ENCODE peak calls at places on chromosomes 11 and 22, in nine cellular contexts. One of them, this sample, is unnamed.

GRCh38 chr11:1889941-1890855 is 1.5 kb downstream of the PRR33 start:
- DNase-seq in GM20000: peak
- DNase-seq in heart left ventricle: no peak
- DNase-seq in ovary: no peak
- DNase-seq in HFF-Myc: no peak
- DNase-seq in astrocyte of the spinal cord: no peak
- DNase-seq in thoracic aorta: no peak
- DNase-seq in prostate gland: no peak
- DNase-seq in psoas muscle: no peak
- DNase-seq in this sample: peak

GRCh38 chr11:117884994-117885393 is 8.5 kb upstream of the FXYD6 start:
- DNase-seq in GM20000: no peak
- DNase-seq in heart left ventricle: no peak
- DNase-seq in ovary: peak
- DNase-seq in HFF-Myc: no peak
- DNase-seq in astrocyte of the spinal cord: peak
- DNase-seq in thoracic aorta: no peak
- DNase-seq in prostate gland: no peak
- DNase-seq in psoas muscle: no peak
- DNase-seq in this sample: no peak

GRCh38 chr11:76770642-76771445 is 12.3 kb upstream of the TSKU start:
- DNase-seq in GM20000: no peak
- DNase-seq in heart left ventricle: peak
- DNase-seq in ovary: peak
- DNase-seq in HFF-Myc: peak
- DNase-seq in astrocyte of the spinal cord: peak
- DNase-seq in thoracic aorta: no peak
- DNase-seq in prostate gland: peak
- DNase-seq in psoas muscle: peak
- DNase-seq in this sample: no peak

GRCh38 chr11:76141901-76142300 is 64.4 kb downstream of the WNT11 start:
- DNase-seq in GM20000: no peak
- DNase-seq in heart left ventricle: no peak
- DNase-seq in ovary: no peak
- DNase-seq in HFF-Myc: no peak
- DNase-seq in astrocyte of the spinal cord: no peak
- DNase-seq in thoracic aorta: no peak
- DNase-seq in prostate gland: no peak
- DNase-seq in psoas muscle: no peak
- DNase-seq in this sample: no peak

GRCh38 chr22:50628543-50629134 is 687 bp upstream of the ARSA start:
- DNase-seq in GM20000: no peak
- DNase-seq in heart left ventricle: no peak
- DNase-seq in ovary: no peak
- DNase-seq in HFF-Myc: no peak
- DNase-seq in astrocyte of the spinal cord: no peak
- DNase-seq in thoracic aorta: no peak
- DNase-seq in prostate gland: no peak
- DNase-seq in psoas muscle: no peak
- DNase-seq in this sample: peak

GRCh38 chr11:38296211-38296776 is 1698.3 kb upstream of the RAG2 start:
- DNase-seq in GM20000: no peak
- DNase-seq in heart left ventricle: no peak
- DNase-seq in ovary: no peak
- DNase-seq in HFF-Myc: no peak
- DNase-seq in astrocyte of the spinal cord: no peak
- DNase-seq in thoracic aorta: no peak
- DNase-seq in prostate gland: no peak
- DNase-seq in psoas muscle: no peak
- DNase-seq in this sample: no peak

GRCh38 chr11:22477312-22477711 is 139.1 kb downstream of the SLC17A6 start:
- DNase-seq in GM20000: no peak
- DNase-seq in heart left ventricle: no peak
- DNase-seq in ovary: no peak
- DNase-seq in HFF-Myc: no peak
- DNase-seq in astrocyte of the spinal cord: no peak
- DNase-seq in thoracic aorta: no peak
- DNase-seq in prostate gland: no peak
- DNase-seq in psoas muscle: no peak
- DNase-seq in this sample: no peak

GRCh38 chr11:105151936-105152554 is 12.5 kb upstream of the CARD18 start:
- DNase-seq in GM20000: no peak
- DNase-seq in heart left ventricle: no peak
- DNase-seq in ovary: no peak
- DNase-seq in HFF-Myc: no peak
- DNase-seq in astrocyte of the spinal cord: peak
- DNase-seq in thoracic aorta: no peak
- DNase-seq in prostate gland: no peak
- DNase-seq in psoas muscle: no peak
- DNase-seq in this sample: no peak

GRCh38 chr22:29225422-29226090 is 19.9 kb downstream of the EMID1 start:
- DNase-seq in GM20000: no peak
- DNase-seq in heart left ventricle: peak
- DNase-seq in ovary: peak
- DNase-seq in HFF-Myc: no peak
- DNase-seq in astrocyte of the spinal cord: no peak
- DNase-seq in thoracic aorta: no peak
- DNase-seq in prostate gland: no peak
- DNase-seq in psoas muscle: peak
- DNase-seq in this sample: no peak

GRCh38 chr11:48210052-48210451 is 6.6 kb upstream of the OR4B1 start:
- DNase-seq in GM20000: no peak
- DNase-seq in heart left ventricle: no peak
- DNase-seq in ovary: no peak
- DNase-seq in HFF-Myc: no peak
- DNase-seq in astrocyte of the spinal cord: no peak
- DNase-seq in thoracic aorta: no peak
- DNase-seq in prostate gland: no peak
- DNase-seq in psoas muscle: no peak
- DNase-seq in this sample: no peak

GRCh38 chr11:125514336-125515101 is 18.5 kb upstream of the FEZ1 start:
- DNase-seq in GM20000: peak
- DNase-seq in heart left ventricle: no peak
- DNase-seq in ovary: no peak
- DNase-seq in HFF-Myc: no peak
- DNase-seq in astrocyte of the spinal cord: peak
- DNase-seq in thoracic aorta: no peak
- DNase-seq in prostate gland: no peak
- DNase-seq in psoas muscle: no peak
- DNase-seq in this sample: peak

GRCh38 chr11:75873417-75874148 is 58.6 kb downstream of the UVRAG start:
- DNase-seq in GM20000: peak
- DNase-seq in heart left ventricle: no peak
- DNase-seq in ovary: no peak
- DNase-seq in HFF-Myc: no peak
- DNase-seq in astrocyte of the spinal cord: no peak
- DNase-seq in thoracic aorta: no peak
- DNase-seq in prostate gland: no peak
- DNase-seq in psoas muscle: no peak
- DNase-seq in this sample: no peak

GRCh38 chr22:44247346-44247745 is 65.4 kb downstream of the SHISAL1 start:
- DNase-seq in GM20000: no peak
- DNase-seq in heart left ventricle: no peak
- DNase-seq in ovary: no peak
- DNase-seq in HFF-Myc: no peak
- DNase-seq in astrocyte of the spinal cord: no peak
- DNase-seq in thoracic aorta: no peak
- DNase-seq in prostate gland: no peak
- DNase-seq in psoas muscle: no peak
- DNase-seq in this sample: no peak

GRCh38 chr11:34869425-34869824 is 46.8 kb downstream of the APIP start:
- DNase-seq in GM20000: no peak
- DNase-seq in heart left ventricle: no peak
- DNase-seq in ovary: no peak
- DNase-seq in HFF-Myc: no peak
- DNase-seq in astrocyte of the spinal cord: no peak
- DNase-seq in thoracic aorta: no peak
- DNase-seq in prostate gland: no peak
- DNase-seq in psoas muscle: no peak
- DNase-seq in this sample: no peak
- TF ChIP-seq CTCF in GM20000: no peak
- TF ChIP-seq CTCF in heart left ventricle: no peak
- TF ChIP-seq CTCF in ovary: no peak
- TF ChIP-seq CTCF in HFF-Myc: peak
- TF ChIP-seq CTCF in astrocyte of the spinal cord: peak
- TF ChIP-seq CTCF in thoracic aorta: no peak
- TF ChIP-seq CTCF in prostate gland: no peak
- TF ChIP-seq CTCF in psoas muscle: no peak
- TF ChIP-seq CTCF in this sample: no peak

GRCh38 chr22:37418627-37419369 is 8.5 kb downstream of the ELFN2 start:
- DNase-seq in GM20000: no peak
- DNase-seq in heart left ventricle: no peak
- DNase-seq in ovary: no peak
- DNase-seq in HFF-Myc: no peak
- DNase-seq in astrocyte of the spinal cord: no peak
- DNase-seq in thoracic aorta: no peak
- DNase-seq in prostate gland: no peak
- DNase-seq in psoas muscle: no peak
- DNase-seq in this sample: no peak
- TF ChIP-seq CTCF in GM20000: no peak
- TF ChIP-seq CTCF in heart left ventricle: no peak
- TF ChIP-seq CTCF in ovary: no peak
- TF ChIP-seq CTCF in HFF-Myc: no peak
- TF ChIP-seq CTCF in astrocyte of the spinal cord: no peak
- TF ChIP-seq CTCF in thoracic aorta: no peak
- TF ChIP-seq CTCF in prostate gland: no peak
- TF ChIP-seq CTCF in psoas muscle: no peak
- TF ChIP-seq CTCF in this sample: no peak

GRCh38 chr11:61891331-61892084 is at the start of gene FADS3:
- DNase-seq in GM20000: peak
- DNase-seq in heart left ventricle: peak
- DNase-seq in ovary: peak
- DNase-seq in HFF-Myc: no peak
- DNase-seq in astrocyte of the spinal cord: peak
- DNase-seq in thoracic aorta: peak
- DNase-seq in prostate gland: peak
- DNase-seq in psoas muscle: peak
- DNase-seq in this sample: peak
- TF ChIP-seq CTCF in GM20000: no peak
- TF ChIP-seq CTCF in heart left ventricle: no peak
- TF ChIP-seq CTCF in ovary: no peak
- TF ChIP-seq CTCF in HFF-Myc: no peak
- TF ChIP-seq CTCF in astrocyte of the spinal cord: no peak
- TF ChIP-seq CTCF in thoracic aorta: no peak
- TF ChIP-seq CTCF in prostate gland: no peak
- TF ChIP-seq CTCF in psoas muscle: no peak
- TF ChIP-seq CTCF in this sample: no peak

GRCh38 chr22:18024276-18024939 is at the start of gene MICAL3:
- DNase-seq in GM20000: peak
- DNase-seq in heart left ventricle: peak
- DNase-seq in ovary: peak
- DNase-seq in HFF-Myc: no peak
- DNase-seq in astrocyte of the spinal cord: peak
- DNase-seq in thoracic aorta: no peak
- DNase-seq in prostate gland: peak
- DNase-seq in psoas muscle: peak
- DNase-seq in this sample: peak
- TF ChIP-seq CTCF in GM20000: peak
- TF ChIP-seq CTCF in heart left ventricle: peak
- TF ChIP-seq CTCF in ovary: peak
- TF ChIP-seq CTCF in HFF-Myc: peak
- TF ChIP-seq CTCF in astrocyte of the spinal cord: peak
- TF ChIP-seq CTCF in thoracic aorta: peak
- TF ChIP-seq CTCF in prostate gland: peak
- TF ChIP-seq CTCF in psoas muscle: peak
- TF ChIP-seq CTCF in this sample: peak

DNA sequence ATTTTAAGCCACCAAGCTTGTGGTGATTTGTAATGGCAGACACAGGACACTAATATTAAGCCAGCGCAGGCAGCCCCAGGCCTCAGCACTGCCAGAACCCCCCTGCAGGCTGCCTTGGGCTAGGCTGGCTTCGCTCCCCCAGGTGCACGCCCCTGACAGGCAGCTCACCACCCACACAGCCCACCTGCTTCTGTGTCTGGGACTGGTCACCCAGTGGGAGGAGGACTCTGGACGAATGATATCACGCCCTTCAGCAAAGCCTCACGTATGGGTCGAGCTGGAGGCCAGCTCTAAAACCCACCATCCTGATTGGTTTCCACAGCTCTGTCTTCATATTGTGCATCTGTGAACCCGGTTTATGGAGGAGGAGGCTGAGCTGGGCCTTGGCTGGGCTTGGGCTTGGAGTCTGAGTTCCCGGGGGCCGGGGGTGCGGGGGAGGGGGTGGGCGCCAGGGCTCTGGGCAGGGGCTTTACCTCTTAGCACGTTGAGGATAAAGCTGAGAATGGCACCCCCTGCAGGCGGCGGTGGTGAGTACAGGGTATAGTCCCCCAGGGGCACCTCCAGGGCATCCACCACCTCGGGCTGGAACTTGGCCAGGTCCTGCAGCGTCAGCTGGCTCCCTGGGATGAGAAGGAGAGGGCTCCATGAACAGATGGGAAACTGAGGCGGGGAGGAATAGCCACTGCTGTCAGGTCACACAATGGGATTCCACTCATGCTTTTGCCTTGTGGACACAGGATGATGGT is 13.8 kb downstream of the GGT5 start:
- DNase-seq in GM20000: peak
- DNase-seq in heart left ventricle: peak
- DNase-seq in ovary: no peak
- DNase-seq in HFF-Myc: no peak
- DNase-seq in astrocyte of the spinal cord: no peak
- DNase-seq in thoracic aorta: no peak
- DNase-seq in prostate gland: no peak
- DNase-seq in psoas muscle: peak
- DNase-seq in this sample: peak
- TF ChIP-seq CTCF in GM20000: peak
- TF ChIP-seq CTCF in heart left ventricle: peak
- TF ChIP-seq CTCF in ovary: no peak
- TF ChIP-seq CTCF in HFF-Myc: peak
- TF ChIP-seq CTCF in astrocyte of the spinal cord: peak
- TF ChIP-seq CTCF in thoracic aorta: peak
- TF ChIP-seq CTCF in prostate gland: peak
- TF ChIP-seq CTCF in psoas muscle: no peak
- TF ChIP-seq CTCF in this sample: peak

DNA sequence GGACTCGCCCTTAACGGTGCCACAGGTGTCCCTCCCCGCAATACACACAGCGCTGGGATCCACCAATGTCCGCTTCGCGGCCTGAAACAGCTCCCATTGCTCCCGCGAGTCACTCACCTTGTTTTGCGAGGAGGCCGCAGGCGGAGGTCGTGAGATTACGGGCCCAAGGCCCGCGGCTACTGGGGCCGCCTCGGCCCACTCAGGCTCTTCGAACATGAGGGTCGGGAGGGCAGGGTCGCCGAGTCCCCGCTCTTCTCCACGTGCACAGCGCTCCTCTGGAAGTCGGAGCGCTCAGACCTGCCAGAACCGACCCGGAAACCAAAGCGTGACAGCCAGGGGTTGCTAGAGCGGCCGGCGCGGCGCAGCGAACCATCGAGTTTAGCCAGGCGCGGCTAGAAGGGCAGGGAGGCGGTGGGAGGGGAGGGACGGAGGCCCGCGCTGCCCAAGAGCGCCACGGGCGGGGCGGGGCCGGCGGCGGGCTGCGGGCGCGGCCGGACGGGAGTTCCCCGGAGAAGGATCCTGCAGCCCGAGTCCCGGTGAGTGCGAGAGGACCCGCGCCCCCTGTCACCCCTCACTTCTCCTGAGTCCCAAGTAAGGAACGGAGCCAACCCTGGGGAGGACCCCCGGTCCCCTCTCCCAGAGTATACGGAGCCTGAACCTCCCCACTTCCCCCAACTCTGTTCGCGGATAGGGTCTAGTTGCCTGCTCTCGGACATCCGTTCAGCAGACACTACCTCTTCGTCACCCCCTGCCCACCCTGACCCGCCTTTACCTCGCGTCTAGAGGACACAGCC is at the start of the genes ILK and RRP8:
- DNase-seq in GM20000: peak
- DNase-seq in heart left ventricle: peak
- DNase-seq in ovary: peak
- DNase-seq in HFF-Myc: peak
- DNase-seq in astrocyte of the spinal cord: peak
- DNase-seq in thoracic aorta: peak
- DNase-seq in prostate gland: peak
- DNase-seq in psoas muscle: peak
- DNase-seq in this sample: peak
- TF ChIP-seq CTCF in GM20000: no peak
- TF ChIP-seq CTCF in heart left ventricle: peak
- TF ChIP-seq CTCF in ovary: peak
- TF ChIP-seq CTCF in HFF-Myc: no peak
- TF ChIP-seq CTCF in astrocyte of the spinal cord: no peak
- TF ChIP-seq CTCF in thoracic aorta: no peak
- TF ChIP-seq CTCF in prostate gland: no peak
- TF ChIP-seq CTCF in psoas muscle: peak
- TF ChIP-seq CTCF in this sample: no peak

This sample was measured in natural killer cell.